ENCODE peak calls at places on chromosomes 7 and 10, in four cellular contexts. I, L, R and Z are unnamed samples.

GRCh38 chr7:44630791-44631457 is 24.5 kb downstream of the OGDH start:
- DNase-seq in R (no peak), L (no peak), I (no peak), Z (no peak)

GRCh38 chr7:51060536-51060935 is 256.1 kb downstream of the COBL start:
- DNase-seq in I (no peak), R (peak), L (peak), Z (no peak)

GRCh38 chr7:45920543-45921380 is at the start of gene IGFBP3:
- DNase-seq in L (peak), R (peak), I (peak), Z (no peak)

GRCh38 chr10:59465089-59465488 is 102.7 kb upstream of the FAM13C start:
- DNase-seq in I (peak), L (no peak), R (peak), Z (no peak)

GRCh38 chr7:158270106-158270775 is 317.4 kb downstream of the PTPRN2 start:
- DNase-seq in L (no peak), R (no peak), I (no peak), Z (peak)

GRCh38 chr7:144824360-144824759 is 11.5 kb downstream of the TPK1 start:
- DNase-seq in R (no peak), L (no peak), I (peak), Z (no peak)

GRCh38 chr7:110786576-110786975 is 304.4 kb upstream of the LRRN3 start:
- DNase-seq in R (no peak), I (no peak), L (no peak), Z (no peak)

GRCh38 chr10:107814865-107815487 is 650.5 kb upstream of the SORCS1 start:
- DNase-seq in R (peak), I (peak), L (no peak), Z (no peak)

GRCh38 chr7:30914611-30915601 is 3.3 kb downstream of the AQP1 start:
- DNase-seq in L (no peak), I (no peak), R (no peak), Z (no peak)

GRCh38 chr10:121088524-121088923 is 237.4 kb downstream of the WDR11 start:
- DNase-seq in I (no peak), R (no peak), L (no peak), Z (no peak)
- TF ChIP-seq CTCF in I (peak), R (no peak), L (no peak), Z (peak)

GRCh38 chr10:122567056-122567660 is 6.6 kb downstream of the DMBT1 start:
- DNase-seq in L (no peak), R (peak), I (no peak), Z (no peak)
- TF ChIP-seq CTCF in L (peak), R (peak), I (peak), Z (peak)

GRCh38 chr10:987906-988666 is at the start of gene GTPBP4:
- DNase-seq in L (peak), R (peak), I (peak), Z (peak)
- TF ChIP-seq CTCF in L (peak), R (no peak), I (no peak), Z (peak)

DNA sequence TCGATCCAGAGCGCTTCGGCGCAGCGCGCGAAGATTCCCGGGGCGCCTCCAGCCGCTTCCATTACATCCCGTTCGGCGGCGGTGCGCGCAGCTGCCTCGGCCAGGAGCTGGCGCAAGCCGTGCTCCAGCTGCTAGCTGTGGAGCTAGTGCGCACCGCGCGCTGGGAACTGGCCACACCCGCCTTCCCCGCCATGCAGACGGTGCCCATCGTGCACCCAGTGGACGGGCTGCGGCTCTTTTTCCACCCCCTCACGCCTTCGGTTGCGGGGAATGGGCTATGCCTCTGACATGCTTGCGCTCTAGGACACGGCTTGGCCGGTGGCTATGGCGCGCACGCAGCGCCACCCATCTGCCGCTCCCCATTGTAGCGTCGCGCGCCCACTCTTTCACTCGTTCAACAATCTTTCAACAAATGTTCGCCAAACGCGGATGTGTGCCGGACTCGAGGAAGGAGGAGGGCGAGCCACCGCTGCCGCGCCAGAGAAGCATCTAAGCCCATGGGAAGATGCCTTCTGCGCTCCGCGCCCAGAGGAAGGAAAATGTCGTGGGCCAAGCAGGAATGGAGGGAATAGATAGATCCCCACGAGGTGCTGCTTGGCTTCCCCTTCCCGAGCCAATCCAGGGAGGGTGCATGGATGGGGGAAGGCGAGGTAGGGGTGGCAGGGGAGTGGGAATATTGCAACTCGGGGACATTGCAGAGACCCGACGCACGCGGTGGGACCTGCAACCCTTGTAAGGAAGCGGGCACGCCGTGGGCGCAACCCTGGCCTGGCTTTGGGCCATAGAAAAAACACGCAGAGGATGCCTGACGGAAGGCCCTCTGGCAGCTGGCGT is 5.1 kb upstream of the CYP26A1 start:
- DNase-seq in R (no peak), L (peak), I (no peak), Z (no peak)
- TF ChIP-seq CTCF in R (no peak), L (no peak), I (no peak), Z (peak)

GRCh38 chr10:119667562-119668328 is 16.6 kb downstream of the BAG3 start:
- DNase-seq in I (peak), L (no peak), R (no peak), Z (peak)
- TF ChIP-seq CTCF in I (no peak), L (no peak), R (no peak), Z (peak)